ENCODE peak calls at places on chromosomes 4 and X, in ten cellular contexts. B is ascending aorta, T is WERI-Rb-1, A is endodermal cell, W is fibroblast of mammary gland, U is testis, N is Calu3, L is lung, C is brain microvascular endothelial cell, Z is DND-41. I is an unnamed sample.

GRCh38 chrX:71144651-71145050 is at the start of gene NLGN3:
- DNase-seq in B (no peak), T (peak), A (peak), W (no peak), U (peak), N (no peak), L (no peak), C (no peak), Z (no peak), I (no peak)

GRCh38 chrX:3815896-3816664 is 102.6 kb upstream of the PRKX start:
- DNase-seq in B (no peak), T (peak), A (peak), W (peak), U (peak), N (peak), L (peak), C (peak), Z (peak), I (peak)

GRCh38 chr4:46329118-46329976 is 60.6 kb downstream of the GABRA2 start:
- DNase-seq in B (no peak), T (peak), A (peak), W (peak), U (peak), N (peak), L (no peak), C (no peak), Z (no peak), I (peak)

GRCh38 chr4:184757810-184758209 is 23.9 kb upstream of the CENPU start:
- DNase-seq in B (no peak), T (no peak), A (no peak), W (peak), U (no peak), N (no peak), L (no peak), C (no peak), Z (no peak), I (no peak)

GRCh38 chrX:11269006-11269405 is 24.2 kb upstream of the AMELX start:
- DNase-seq in B (no peak), T (no peak), A (no peak), W (peak), U (no peak), N (no peak), L (no peak), C (no peak), Z (no peak), I (no peak)

GRCh38 chrX:107629533-107629909 is 1.2 kb downstream of the PRPS1 start:
- DNase-seq in B (no peak), T (no peak), A (peak), W (peak), U (peak), N (peak), L (no peak), C (peak), Z (peak), I (no peak)

GRCh38 chr4:83561381-83561780 is 25.5 kb downstream of the GPAT3 start:
- DNase-seq in B (no peak), T (no peak), A (no peak), W (peak), U (peak), N (peak), L (peak), C (peak), Z (no peak), I (peak)

GRCh38 chr4:72418458-72418857 is 150.6 kb downstream of the ADAMTS3 start:
- DNase-seq in B (no peak), T (no peak), A (no peak), W (peak), U (peak), N (no peak), L (no peak), C (peak), Z (no peak), I (peak)

GRCh38 chrX:153687121-153688039 is at the start of gene SLC6A8:
- DNase-seq in B (no peak), T (peak), A (peak), W (peak), U (peak), N (peak), L (peak), C (peak), Z (peak), I (peak)

GRCh38 chrX:10756365-10756915 is 136.1 kb upstream of the MID1 start:
- DNase-seq in B (no peak), T (no peak), A (no peak), W (peak), U (peak), N (peak), L (no peak), C (peak), Z (no peak), I (no peak)

GRCh38 chr4:181008164-181008563 is 1235.0 kb upstream of the TENM3 start:
- DNase-seq in B (no peak), T (no peak), A (no peak), W (peak), U (no peak), N (peak), L (no peak), C (peak), Z (no peak), I (no peak)

GRCh38 chrX:12690646-12691045 is 100.6 kb upstream of the PRPS2 start:
- DNase-seq in B (no peak), T (no peak), A (no peak), W (no peak), U (no peak), N (no peak), L (no peak), C (no peak), Z (no peak), I (no peak)

GRCh38 chr4:11805837-11806236 is 377.1 kb upstream of the HS3ST1 start:
- DNase-seq in B (no peak), T (no peak), A (no peak), W (peak), U (no peak), N (peak), L (no peak), C (peak), Z (no peak), I (no peak)

GRCh38 chr4:114535725-114536124 is 62.9 kb upstream of the UGT8 start:
- DNase-seq in B (no peak), T (no peak), A (no peak), W (no peak), U (no peak), N (no peak), L (no peak), C (no peak), Z (no peak), I (no peak)

GRCh38 chrX:30971761-30972603 is 82.9 kb upstream of the TAB3 start:
- DNase-seq in B (no peak), T (peak), A (peak), W (peak), U (peak), N (peak), L (peak), C (peak), Z (peak), I (peak)

GRCh38 chrX:9164535-9165425 is 130.9 kb upstream of the FAM9B start:
- DNase-seq in B (no peak), T (no peak), A (no peak), W (peak), U (no peak), N (peak), L (no peak), C (no peak), Z (peak), I (no peak)

GRCh38 chr4:5028480-5028879 is 9.2 kb upstream of the CYTL1 start:
- DNase-seq in B (no peak), T (no peak), A (no peak), W (no peak), U (no peak), N (no peak), L (no peak), C (no peak), Z (no peak), I (no peak)

GRCh38 chr4:99655315-99656081 is 2.1 kb downstream of the C4orf54 start:
- DNase-seq in B (peak), T (no peak), A (no peak), W (peak), U (peak), N (peak), L (no peak), C (peak), Z (no peak), I (no peak)

GRCh38 chrX:70480660-70481018 is 36.0 kb downstream of the DLG3 start:
- DNase-seq in B (no peak), T (peak), A (no peak), W (peak), U (peak), N (no peak), L (no peak), C (peak), Z (no peak), I (no peak)

DNA sequence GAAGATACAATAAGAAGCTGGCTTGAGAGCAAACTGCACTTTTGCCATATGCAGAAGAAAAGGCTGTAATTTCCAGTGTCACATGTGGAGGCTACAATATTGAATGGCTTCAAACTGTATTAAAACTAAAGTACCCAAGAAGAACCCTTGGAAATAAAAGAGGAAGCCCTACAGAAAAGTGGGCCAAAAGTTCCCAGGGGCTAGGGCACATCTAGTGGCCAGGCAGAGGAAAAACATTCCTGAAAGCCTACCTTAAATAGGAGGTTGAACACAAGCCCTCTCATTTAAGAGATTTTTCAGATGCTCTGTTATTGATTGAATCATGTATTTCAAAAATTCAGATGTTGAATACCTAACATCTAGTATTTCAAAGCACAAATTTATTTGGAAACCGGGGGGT is 40.6 kb upstream of the PRDX4 start:
- DNase-seq in B (no peak), T (no peak), A (no peak), W (no peak), U (no peak), N (no peak), L (no peak), C (no peak), Z (no peak), I (no peak)
- TF ChIP-seq CTCF in B (no peak), T (no peak), A (peak), W (peak), U (no peak), N (no peak), L (no peak), C (peak), Z (no peak), I (no peak)

DNA sequence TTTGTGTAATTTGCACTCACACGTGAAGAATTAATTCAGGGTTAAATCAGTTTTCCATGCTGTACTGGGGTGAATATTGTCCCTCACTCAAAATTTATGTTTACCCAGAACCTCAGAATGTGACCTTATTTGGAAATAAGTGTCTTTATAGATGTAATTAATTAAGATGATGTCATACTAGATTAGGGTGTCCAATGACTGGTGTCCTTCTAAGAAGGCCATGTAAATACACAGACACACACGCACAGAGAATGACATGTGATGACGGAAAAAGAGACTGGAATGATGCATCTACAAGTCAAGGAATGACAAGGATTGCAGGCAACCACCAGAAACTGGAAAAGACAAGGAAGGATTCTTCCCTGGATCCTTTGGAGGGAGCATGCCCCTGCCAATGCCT is 84.6 kb upstream of the GPR34 start:
- DNase-seq in B (no peak), T (no peak), A (no peak), W (no peak), U (no peak), N (no peak), L (no peak), C (no peak), Z (no peak), I (no peak)
- TF ChIP-seq CTCF in B (no peak), T (no peak), A (no peak), W (no peak), U (no peak), N (no peak), L (no peak), C (no peak), Z (no peak), I (no peak)

GRCh38 chr4:1285790-1286553 is 3.7 kb upstream of the MAEA start:
- DNase-seq in B (no peak), T (peak), A (peak), W (peak), U (no peak), N (no peak), L (no peak), C (no peak), Z (peak), I (peak)
- TF ChIP-seq CTCF in B (no peak), T (peak), A (peak), W (peak), U (no peak), N (no peak), L (no peak), C (peak), Z (peak), I (no peak)

DNA sequence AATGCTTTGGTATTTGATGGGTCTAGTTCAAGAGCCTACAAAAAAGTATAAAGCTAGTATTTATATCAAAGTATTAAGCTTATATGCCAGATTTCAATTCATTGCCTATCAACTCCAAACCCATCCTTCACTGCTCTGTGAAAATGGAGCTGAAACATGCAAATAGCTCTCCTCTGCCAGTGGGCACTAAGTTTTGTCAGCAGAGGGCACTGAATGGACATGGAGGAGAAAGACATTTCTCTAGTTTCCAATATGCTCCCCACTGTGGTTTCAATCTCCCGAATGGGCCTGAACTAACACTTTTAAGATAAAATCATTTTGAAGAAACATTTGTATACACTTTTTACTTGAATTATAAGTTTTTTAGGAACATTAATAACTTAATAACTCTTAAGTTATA is 12.4 kb downstream of the PPID start:
- DNase-seq in B (no peak), T (no peak), A (no peak), W (peak), U (no peak), N (no peak), L (no peak), C (no peak), Z (no peak), I (no peak)
- TF ChIP-seq CTCF in B (no peak), T (no peak), A (peak), W (peak), U (no peak), N (no peak), L (no peak), C (peak), Z (peak), I (no peak)

GRCh38 chr4:172995161-172995560 is 173.4 kb upstream of the GALNT7 start:
- DNase-seq in B (no peak), T (no peak), A (no peak), W (peak), U (no peak), N (no peak), L (no peak), C (peak), Z (no peak), I (no peak)
- TF ChIP-seq CTCF in B (no peak), T (no peak), A (no peak), W (no peak), U (no peak), N (no peak), L (no peak), C (no peak), Z (no peak), I (no peak)

DNA sequence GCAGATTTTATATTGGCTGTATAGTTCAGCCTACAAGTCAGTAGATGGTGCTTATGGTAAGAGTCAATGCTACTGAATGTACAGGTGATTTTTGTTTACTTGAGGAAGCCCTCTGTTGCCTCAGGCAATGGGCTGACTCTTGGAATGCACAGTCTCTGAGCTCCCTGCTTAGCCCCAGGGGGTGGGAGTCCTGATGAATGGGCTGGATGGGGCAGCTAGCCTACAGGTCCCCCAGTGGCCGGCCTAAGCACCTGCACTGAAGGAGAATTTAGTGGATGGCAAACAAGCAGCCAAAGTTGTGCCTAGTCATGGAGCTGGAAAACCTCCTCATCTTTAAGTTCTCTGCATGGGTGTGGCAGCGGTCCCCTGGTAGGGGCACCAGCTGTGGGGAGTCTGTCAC is 101.8 kb upstream of the CXorf51B start:
- DNase-seq in B (no peak), T (no peak), A (peak), W (no peak), U (no peak), N (no peak), L (no peak), C (no peak), Z (no peak), I (no peak)
- TF ChIP-seq CTCF in B (no peak), T (peak), A (peak), W (no peak), U (no peak), N (no peak), L (no peak), C (peak), Z (no peak), I (no peak)

GRCh38 chr4:90025248-90025647 is 101.9 kb upstream of the CCSER1 start:
- DNase-seq in B (no peak), T (no peak), A (no peak), W (peak), U (no peak), N (no peak), L (no peak), C (no peak), Z (no peak), I (no peak)
- TF ChIP-seq CTCF in B (no peak), T (no peak), A (peak), W (peak), U (peak), N (no peak), L (no peak), C (no peak), Z (no peak), I (no peak)

DNA sequence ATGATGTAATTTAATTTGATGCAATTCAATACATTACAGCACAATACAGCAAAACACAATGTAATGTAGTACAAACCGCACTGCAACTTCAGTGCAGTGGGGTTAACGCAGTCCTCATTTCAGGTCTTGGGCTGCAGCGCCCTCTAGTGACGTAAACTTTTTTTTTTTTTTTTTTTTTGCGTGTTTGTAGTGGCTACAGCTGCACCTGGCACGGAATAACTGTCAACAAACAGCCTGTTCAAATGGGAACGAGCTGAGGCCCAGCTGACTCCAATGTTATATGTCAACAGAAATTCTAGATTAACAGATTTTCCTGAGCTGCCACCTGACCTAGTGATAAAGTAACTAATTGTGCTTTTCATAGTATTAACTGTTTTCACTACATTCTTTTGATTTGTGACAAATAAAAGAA is 33.5 kb upstream of the RASSF6 start:
- DNase-seq in B (no peak), T (peak), A (no peak), W (peak), U (peak), N (no peak), L (no peak), C (no peak), Z (peak), I (peak)
- TF ChIP-seq CTCF in B (peak), T (peak), A (peak), W (peak), U (peak), N (peak), L (peak), C (peak), Z (peak), I (peak)

DNA sequence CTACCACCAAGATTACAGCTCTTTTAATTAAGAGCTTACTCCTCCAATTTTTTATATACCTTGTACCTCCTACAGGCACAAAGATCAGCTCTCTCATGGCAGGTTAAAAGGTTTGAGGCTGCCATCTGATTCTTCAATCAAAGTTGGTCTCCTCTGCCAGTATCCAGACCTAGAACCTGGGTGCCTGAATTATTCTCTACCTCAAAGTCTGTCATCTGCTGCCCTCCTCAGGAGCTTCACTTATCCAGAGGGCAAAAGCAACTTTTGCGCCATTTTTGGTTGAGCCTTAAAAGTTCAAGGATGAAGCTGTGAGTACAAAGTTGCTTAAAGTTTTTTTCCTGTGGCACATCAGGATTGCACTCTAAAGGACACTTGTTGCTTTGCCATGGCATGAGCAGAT is 343.7 kb upstream of the PPP1R2C start:
- DNase-seq in B (no peak), T (no peak), A (peak), W (peak), U (peak), N (no peak), L (no peak), C (no peak), Z (peak), I (no peak)
- TF ChIP-seq CTCF in B (no peak), T (no peak), A (peak), W (no peak), U (no peak), N (no peak), L (no peak), C (no peak), Z (no peak), I (no peak)